ENCODE peak calls at places on chromosomes 16 and 17, in six cellular contexts. K is GM19239, M is GDM1, J is NCI-H1436, X is GM03348, Q is dorsolateral prefrontal cortex. F is an unnamed sample.

GRCh38 chr17:2701996-2702741 is 9.4 kb downstream of the CLUH start:
- DNase-seq in K (no peak), M (no peak), J (no peak), X (no peak), Q (no peak), F (no peak)

GRCh38 chr17:82126479-82127314 is 28.7 kb upstream of the FASN start:
- DNase-seq in K (no peak), M (no peak), J (no peak), X (no peak), Q (no peak), F (no peak)

GRCh38 chr17:27834571-27834970 is 34.2 kb upstream of the NOS2 start:
- DNase-seq in K (no peak), M (no peak), J (no peak), X (no peak), Q (no peak), F (no peak)

GRCh38 chr17:79996291-79996690 is 39.4 kb downstream of the TBC1D16 start:
- DNase-seq in K (no peak), M (no peak), J (no peak), X (no peak), Q (no peak), F (no peak)

GRCh38 chr16:1909661-1910231 is 8.5 kb downstream of the HS3ST6 start:
- DNase-seq in K (no peak), M (no peak), J (no peak), X (no peak), Q (no peak), F (no peak)

GRCh38 chr16:22177968-22178934 is 15.9 kb downstream of the SDR42E2 start:
- DNase-seq in K (no peak), M (no peak), J (no peak), X (no peak), Q (no peak), F (no peak)

GRCh38 chr16:10629592-10629963 is 49.2 kb upstream of the EMP2 start:
- DNase-seq in K (no peak), M (no peak), J (no peak), X (no peak), Q (no peak), F (no peak)

GRCh38 chr16:87949071-87949744 is 2.0 kb upstream of the BANP start:
- DNase-seq in K (no peak), M (no peak), J (no peak), X (no peak), Q (no peak), F (no peak)

GRCh38 chr17:80477647-80478478 is 1.5 kb upstream of the NPTX1 start:
- DNase-seq in K (no peak), M (no peak), J (peak; percentile 68), X (peak; percentile 82), Q (no peak), F (no peak)

GRCh38 chr17:77541995-77542394 is 401.2 kb downstream of the SEC14L1 start:
- DNase-seq in K (no peak), M (no peak), J (no peak), X (no peak), Q (no peak), F (no peak)

GRCh38 chr16:27048316-27048715 is 18.4 kb upstream of the C16orf82 start:
- DNase-seq in K (no peak), M (no peak), J (no peak), X (no peak), Q (no peak), F (no peak)

GRCh38 chr17:28133562-28133970 is 91.1 kb downstream of the NLK start:
- DNase-seq in K (no peak), M (no peak), J (no peak), X (peak; percentile 39), Q (no peak), F (no peak)

GRCh38 chr16:60744198-60744597 is 1292.0 kb downstream of the CDH8 start:
- DNase-seq in K (no peak), M (no peak), J (no peak), X (no peak), Q (no peak), F (no peak)

GRCh38 chr17:14302421-14303099 is 1.7 kb downstream of the HS3ST3B1 start:
- DNase-seq in K (peak; percentile 90), M (peak; percentile 58), J (peak; percentile 42), X (peak; percentile 90), Q (peak; percentile 57), F (peak; percentile 8)

GRCh38 chr16:35908942-35909341 is 2449.5 kb downstream of the TP53TG3F start:
- DNase-seq in K (no peak), M (peak; percentile 2), J (no peak), X (no peak), Q (no peak), F (no peak)

GRCh38 chr16:30602595-30603277 is 7.5 kb downstream of the ZNF689 start:
- DNase-seq in K (no peak), M (peak; percentile 2), J (no peak), X (peak; percentile 25), Q (no peak), F (no peak)

GRCh38 chr16:997440-998051 is 16.0 kb downstream of the SOX8 start:
- DNase-seq in K (no peak), M (no peak), J (no peak), X (no peak), Q (no peak), F (no peak)

GRCh38 chr17:67532326-67532871 is 155.3 kb downstream of the PITPNC1 start:
- DNase-seq in K (no peak), M (no peak), J (no peak), X (no peak), Q (no peak), F (peak; percentile 15)